ENCODE peak calls at places on chromosome 11, in four cellular contexts. D, R, E and X are unnamed samples.

GRCh38 chr11:76553554-76554476 is 109.0 kb downstream of the EMSY start:
- DNase-seq in D (no peak), R (no peak), E (no peak), X (no peak)

GRCh38 chr11:32472226-32472625 is 36.9 kb upstream of the WT1 start:
- DNase-seq in E (no peak), D (no peak), R (no peak), X (no peak)

GRCh38 chr11:17564687-17565042 is 17.6 kb downstream of the OTOG start:
- DNase-seq in D (no peak), R (no peak), E (no peak), X (no peak)

GRCh38 chr11:112784323-112785073 is 176.7 kb upstream of the NCAM1 start:
- DNase-seq in D (no peak), E (no peak), R (peak; percentile 98), X (no peak)

GRCh38 chr11:33829430-33830141 is 55.3 kb upstream of the FBXO3 start:
- DNase-seq in R (peak; percentile 82), E (peak; percentile 88), D (peak; percentile 56), X (peak; percentile 88)

GRCh38 chr11:15816270-15816871 is 540.0 kb downstream of the SOX6 start:
- DNase-seq in D (no peak), E (no peak), R (peak; percentile 91), X (no peak)

GRCh38 chr11:2742201-2742600 is 42.4 kb upstream of the KCNQ1OT1 start:
- DNase-seq in E (no peak), D (no peak), R (no peak), X (no peak)

GRCh38 chr11:102643941-102644340 is 18.8 kb upstream of the MMP20 start:
- DNase-seq in D (no peak), E (no peak), R (no peak), X (no peak)

GRCh38 chr11:100687630-100688395 is 725 bp downstream of the ARHGAP42 start:
- DNase-seq in E (peak; percentile 78), R (peak; percentile 86), D (peak; percentile 71), X (peak; percentile 78)

GRCh38 chr11:24866743-24867142 is 369.9 kb downstream of the LUZP2 start:
- DNase-seq in D (no peak), R (no peak), E (no peak), X (no peak)

GRCh38 chr11:1671658-1672057 is 25.3 kb upstream of the KRTAP5-6 start:
- DNase-seq in R (no peak), D (no peak), E (no peak), X (no peak)

GRCh38 chr11:105315287-105315686 is 175.7 kb upstream of the CARD18 start:
- DNase-seq in D (no peak), E (no peak), R (no peak), X (no peak)

DNA sequence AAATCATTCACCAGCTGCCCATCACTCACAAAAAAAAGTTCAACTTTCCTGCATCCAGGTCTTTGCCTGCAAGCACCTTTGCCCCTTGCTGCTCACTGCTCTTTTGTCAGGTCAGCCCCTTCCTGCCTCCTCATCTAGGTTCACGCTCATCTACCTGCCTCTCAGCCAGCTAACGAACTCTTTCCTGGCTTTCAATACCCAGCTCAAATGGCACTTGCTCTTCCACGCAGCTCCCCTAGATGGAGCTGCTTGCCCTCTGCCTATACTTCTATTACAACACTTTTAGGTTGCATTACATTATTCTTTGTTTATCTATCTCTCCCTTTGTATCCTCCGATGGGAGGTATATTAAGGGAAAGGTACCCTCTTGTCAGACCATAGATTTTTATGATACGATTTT is 78.9 kb upstream of the TBCEL start:
- DNase-seq in E (no peak), R (no peak), D (no peak), X (no peak)
- TF ChIP-seq CTCF in E (peak; percentile 11), R (no peak), D (no peak), X (peak; percentile 18)

DNA sequence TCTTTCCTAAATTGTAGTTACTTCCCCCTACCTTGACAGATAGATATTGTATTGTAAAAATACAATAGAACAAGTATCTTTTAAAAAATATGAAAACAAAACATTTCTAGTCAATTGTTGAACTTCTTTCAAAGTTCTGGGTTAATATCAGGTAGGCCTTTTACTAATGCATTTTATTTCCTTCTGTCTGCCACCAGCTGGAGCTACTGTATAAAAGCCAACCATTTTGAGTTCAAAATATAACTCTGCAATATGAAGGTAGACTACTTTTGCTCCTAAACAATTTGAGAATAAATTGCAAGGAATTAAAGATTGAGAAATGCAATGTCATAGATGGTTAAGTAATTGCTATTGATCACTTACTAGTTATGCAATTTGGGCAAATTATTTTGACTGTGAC is 22.1 kb upstream of the LIN7C start:
- DNase-seq in R (no peak), E (no peak), D (no peak), X (no peak)
- TF ChIP-seq CTCF in R (peak; percentile 11), E (no peak), D (peak; percentile 19), X (no peak)

DNA sequence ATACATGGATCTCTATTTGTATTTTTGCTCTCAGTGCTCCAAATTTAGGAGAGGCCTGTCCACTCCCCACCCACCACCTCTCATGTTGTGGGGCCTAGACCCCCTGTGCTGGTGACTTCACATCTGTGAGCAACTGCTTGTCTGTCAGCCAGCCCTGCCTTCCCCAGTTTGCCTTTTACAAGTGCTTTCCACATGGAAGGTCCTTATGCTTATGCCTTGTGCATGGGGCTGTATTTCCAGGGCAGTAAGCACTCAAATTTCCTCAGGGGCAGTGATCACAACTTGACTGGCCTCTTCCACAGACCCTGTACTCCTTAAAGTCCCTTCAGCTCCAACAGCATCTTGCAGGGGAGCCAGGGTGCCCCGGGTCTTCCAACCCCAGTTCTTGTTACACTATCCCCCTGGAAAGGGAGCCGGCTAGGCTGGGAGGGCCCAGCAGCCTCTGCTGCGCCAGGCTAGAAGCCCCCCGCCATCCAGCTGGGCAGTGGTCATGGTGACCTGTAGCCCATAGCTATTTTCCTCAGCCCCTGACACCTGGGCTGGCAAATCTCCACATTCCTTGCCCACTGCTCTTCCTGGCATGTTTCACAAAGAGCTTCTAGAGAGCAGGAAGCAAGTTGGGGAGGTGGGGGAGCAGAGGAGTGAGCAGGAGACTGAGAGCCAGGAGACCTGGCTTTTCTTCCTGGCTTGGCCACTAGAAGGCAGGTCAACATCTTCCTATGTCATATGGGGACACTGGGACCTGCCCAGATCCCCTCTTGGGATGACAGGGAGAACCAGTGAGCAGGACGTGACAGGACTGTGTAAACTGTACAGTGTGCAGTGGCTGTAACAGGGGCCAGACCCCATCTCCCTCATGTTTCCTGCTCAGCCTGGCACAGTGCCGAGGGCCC is 29.7 kb downstream of the GDPD5 start:
- DNase-seq in R (no peak), D (no peak), E (no peak), X (no peak)
- TF ChIP-seq CTCF in R (no peak), D (no peak), E (no peak), X (no peak)

GRCh38 chr11:109423114-109423859 is 1.3 kb downstream of the C11orf87 start:
- DNase-seq in D (peak; percentile 10), E (peak; percentile 21), R (peak; percentile 42), X (peak; percentile 15)
- TF ChIP-seq CTCF in D (no peak), E (no peak), R (no peak), X (no peak)

DNA sequence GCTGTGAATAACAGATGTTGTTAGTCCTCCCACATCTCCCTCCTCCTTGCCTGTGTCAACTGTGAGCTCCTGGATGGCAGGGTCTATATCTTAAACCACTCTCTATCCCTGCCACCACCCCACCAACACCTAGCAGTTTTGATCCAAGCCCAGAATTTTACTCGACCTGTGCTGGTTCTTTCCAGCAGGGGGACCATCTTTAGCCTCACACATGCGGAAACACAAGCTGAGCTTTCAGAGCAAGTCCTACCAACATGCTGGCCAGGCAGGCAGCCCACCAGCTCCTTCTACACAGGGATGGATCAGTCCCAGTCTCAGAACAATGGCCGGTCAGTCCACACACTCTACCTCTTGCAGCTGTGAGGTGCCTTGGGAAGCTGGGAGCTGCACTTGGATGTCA is 231.5 kb downstream of the NXPE2 start:
- DNase-seq in E (no peak), R (no peak), D (no peak), X (no peak)
- TF ChIP-seq CTCF in E (no peak), R (no peak), D (no peak), X (no peak)

DNA sequence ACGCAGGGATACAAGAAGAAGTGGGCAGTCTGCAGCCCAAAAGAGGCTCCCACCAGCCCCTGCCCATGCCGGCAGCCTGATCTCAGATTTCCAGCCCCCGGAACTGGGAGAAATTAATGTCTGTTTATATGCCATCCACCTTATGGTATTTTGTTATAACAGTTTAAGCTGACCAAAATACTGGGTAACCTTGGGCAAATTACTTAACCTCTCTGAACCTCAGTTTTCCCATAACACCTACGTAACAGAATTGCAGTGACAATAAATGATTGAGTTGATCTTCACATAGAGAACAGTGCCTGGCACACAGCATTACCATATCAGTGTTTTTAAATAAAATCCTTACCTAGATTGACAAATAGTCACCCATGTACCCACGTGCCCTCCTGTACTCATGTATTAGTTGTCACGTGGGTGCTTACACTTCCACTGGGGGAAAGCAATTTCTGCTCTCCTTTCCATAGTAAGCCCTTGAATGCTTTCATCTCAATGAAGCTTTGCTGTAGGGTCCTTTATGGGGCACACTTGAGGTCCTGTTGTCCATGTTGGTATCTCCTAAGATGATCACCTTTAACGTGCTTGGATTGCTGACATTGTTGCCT is 54.2 kb upstream of the PHF21A start:
- DNase-seq in D (no peak), E (no peak), R (no peak), X (no peak)
- TF ChIP-seq CTCF in D (no peak), E (no peak), R (no peak), X (no peak)